ENCODE peak calls at places on chromosomes 4 and X, in eight cellular contexts. W is uterus; Y is adipocyte; F is body of pancreas; L is neuronal stem cell; C is endothelial cell of umbilical vein; S is CD8-positive, alpha-beta memory T cell; X is BE2C. R is an unnamed sample.
A peak's percentile ranks its signal among the peaks of the same experiment; 100 is the strongest.

GRCh38 chrX:130110379-130111219 is at the start of gene ELF4:
- DNase-seq in F (peak; percentile 47), X (peak; percentile 21), C (no peak), L (no peak), W (peak; percentile 56), S (peak; percentile 48), Y (peak; percentile 73), R (peak; percentile 81)

GRCh38 chr4:128572778-128573241 is 236.7 kb upstream of the JADE1 start:
- DNase-seq in X (no peak), C (peak; percentile 80), W (no peak), Y (no peak), F (no peak), S (no peak), L (no peak), R (no peak)

GRCh38 chr4:152072001-152072485 is 311.2 kb upstream of the GATB start:
- DNase-seq in C (no peak), Y (no peak), F (no peak), W (no peak), S (no peak), L (no peak), X (no peak), R (no peak)

GRCh38 chrX:24498975-24499374 is 33.9 kb downstream of the PDK3 start:
- DNase-seq in L (no peak), S (peak; percentile 28), F (no peak), W (no peak), Y (peak; percentile 54), C (peak; percentile 21), X (no peak), R (no peak)

GRCh38 chr4:151537726-151538125 is 128.8 kb downstream of the FHIP1A start:
- DNase-seq in C (no peak), Y (peak; percentile 91), L (no peak), X (no peak), W (no peak), S (no peak), F (no peak), R (no peak)

GRCh38 chrX:25083661-25084060 is 67.9 kb upstream of the ARX start:
- DNase-seq in S (no peak), X (no peak), L (no peak), F (no peak), W (no peak), C (no peak), Y (no peak), R (no peak)

GRCh38 chr4:168197926-168198325 is 105.6 kb downstream of the ANXA10 start:
- DNase-seq in Y (no peak), F (no peak), X (no peak), L (no peak), S (no peak), C (peak; percentile 14), W (no peak), R (no peak)

GRCh38 chr4:22356996-22357596 is 158.8 kb downstream of the ADGRA3 start:
- DNase-seq in Y (peak; percentile 63), S (peak; percentile 1), L (no peak), F (no peak), X (no peak), C (peak; percentile 4), W (no peak), R (no peak)

GRCh38 chrX:21738145-21738949 is 19.6 kb downstream of the SMPX start:
- DNase-seq in Y (no peak), L (peak; percentile 18), S (no peak), F (no peak), X (no peak), C (no peak), W (no peak), R (no peak)

GRCh38 chr4:166538491-166539005 is 665.5 kb downstream of the TLL1 start:
- DNase-seq in Y (no peak), F (no peak), C (no peak), S (no peak), L (no peak), W (no peak), X (no peak), R (no peak)

GRCh38 chr4:70651864-70652506 is 14.3 kb downstream of the JCHAIN start:
- DNase-seq in F (no peak), X (no peak), W (no peak), C (peak; percentile 55), L (peak; percentile 1), S (peak; percentile 37), Y (peak; percentile 75), R (peak; percentile 37)

GRCh38 chr4:105967058-105967658 is 71.9 kb downstream of the NPNT start:
- DNase-seq in F (no peak), X (peak; percentile 21), C (no peak), L (no peak), W (no peak), S (no peak), Y (no peak), R (no peak)

GRCh38 chr4:105969575-105969974 is 74.3 kb downstream of the NPNT start:
- DNase-seq in Y (no peak), W (no peak), S (no peak), F (no peak), C (no peak), L (no peak), X (no peak), R (no peak)

GRCh38 chr4:105972946-105973621 is 77.8 kb downstream of the NPNT start:
- DNase-seq in F (no peak), L (no peak), Y (no peak), S (no peak), W (no peak), C (no peak), X (no peak), R (no peak)

GRCh38 chr4:105971032-105971431 is 75.8 kb downstream of the NPNT start:
- DNase-seq in X (no peak), W (no peak), Y (no peak), S (no peak), C (no peak), L (no peak), F (no peak), R (no peak)

DNA sequence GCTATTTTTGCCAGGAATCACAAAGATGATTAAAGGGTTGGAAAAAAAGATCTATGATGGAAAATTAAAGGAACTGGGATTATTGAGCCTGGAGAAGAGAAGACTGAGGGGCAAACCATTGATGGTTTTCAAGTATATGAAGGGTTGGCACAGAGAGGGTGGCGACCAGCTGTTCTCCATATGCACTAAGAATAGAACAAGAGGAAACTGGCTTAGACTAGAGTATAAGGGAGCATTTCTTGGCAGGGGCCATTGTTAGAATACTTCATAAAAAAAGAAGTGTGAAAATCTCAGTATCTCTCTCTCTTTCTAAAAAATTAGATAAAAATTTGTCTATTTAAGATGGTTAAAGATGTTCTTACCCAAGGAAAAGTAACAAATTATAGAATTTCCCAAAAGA is 75.1 kb downstream of the NPNT start:
- DNase-seq in F (no peak), C (no peak), S (no peak), X (no peak), L (no peak), W (no peak), Y (no peak), R (no peak)
- H3K4me1 ChIP-seq in F (peaks cover 9% of the 10 kb centered on the region), C (no peaks in the 10 kb centered on the region), S (no peaks in the 10 kb centered on the region), X (no peaks in the 10 kb centered on the region), L (peaks cover 6% of the 10 kb centered on the region), W (no peaks in the 10 kb centered on the region), Y (peaks cover 25% of the 10 kb centered on the region), R (peaks cover 7% of the 10 kb centered on the region)

DNA sequence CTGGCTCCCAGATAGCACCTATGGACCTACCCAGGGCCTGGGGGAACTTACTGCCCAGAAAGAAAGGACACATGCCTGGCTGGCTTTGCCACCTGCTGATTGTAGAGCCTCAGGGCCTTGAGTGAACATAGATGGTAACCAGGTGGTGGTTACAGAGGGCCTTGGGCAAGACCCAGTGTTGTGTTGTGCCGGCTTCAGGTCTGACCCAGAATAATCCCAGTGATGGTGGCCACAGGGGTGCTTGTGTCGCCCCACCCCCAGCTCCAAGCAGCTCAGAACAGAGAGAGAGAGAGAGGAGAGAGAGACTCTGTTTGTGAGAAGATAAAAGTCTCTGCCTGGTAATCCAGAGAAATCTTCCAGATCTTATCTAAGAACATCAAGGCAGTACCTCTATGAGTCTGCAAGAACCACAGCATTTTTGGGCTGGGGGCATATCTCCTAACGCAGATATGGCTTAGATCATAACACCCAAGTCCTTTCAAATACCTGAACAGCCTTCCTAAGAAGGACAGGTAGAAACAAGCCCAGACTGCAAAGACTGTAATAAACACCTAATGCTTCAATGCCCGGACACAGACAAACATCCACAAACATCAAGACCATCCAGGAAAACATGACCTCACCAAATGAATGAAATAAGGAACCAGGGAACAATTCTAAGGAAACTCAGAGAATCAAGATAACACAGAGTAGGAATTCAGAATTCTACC is 16.3 kb upstream of the RP2 start:
- DNase-seq in C (no peak), W (no peak), Y (no peak), X (no peak), L (no peak), S (no peak), F (no peak), R (no peak)
- H3K4me3 ChIP-seq in C (no peak overlapping the region), W (no peak overlapping the region), Y (no peak overlapping the region), X (no peak overlapping the region), L (no peak overlapping the region), S (no peak overlapping the region), F (no peak overlapping the region), R (no peak overlapping the region)

GRCh38 chr4:102439835-102440234 is 61.3 kb upstream of the NFKB1 start:
- DNase-seq in W (no peak), Y (peak; percentile 85), C (peak; percentile 11), F (peak; percentile 5), L (no peak), S (no peak), X (peak; percentile 20), R (no peak)
- H3K4me1 ChIP-seq in W (no peaks in the 10 kb centered on the region), Y (peaks cover 24% of the 10 kb centered on the region), C (no peaks in the 10 kb centered on the region), F (peaks cover 29% of the 10 kb centered on the region), L (peaks cover 4% of the 10 kb centered on the region), S (no peaks in the 10 kb centered on the region), X (no peaks in the 10 kb centered on the region), R (peaks cover 19% of the 10 kb centered on the region)

GRCh38 chr4:121554377-121554776 is 142.4 kb downstream of the ANXA5 start:
- DNase-seq in C (no peak), F (no peak), S (no peak), L (no peak), W (no peak), X (no peak), Y (peak; percentile 77), R (no peak)
- H3K4me3 ChIP-seq in C (no peak overlapping the region), F (no peak overlapping the region), S (no peak overlapping the region), L (no peak overlapping the region), W (no peak overlapping the region), X (no peak overlapping the region), Y (no peak overlapping the region), R (no peak overlapping the region)

DNA sequence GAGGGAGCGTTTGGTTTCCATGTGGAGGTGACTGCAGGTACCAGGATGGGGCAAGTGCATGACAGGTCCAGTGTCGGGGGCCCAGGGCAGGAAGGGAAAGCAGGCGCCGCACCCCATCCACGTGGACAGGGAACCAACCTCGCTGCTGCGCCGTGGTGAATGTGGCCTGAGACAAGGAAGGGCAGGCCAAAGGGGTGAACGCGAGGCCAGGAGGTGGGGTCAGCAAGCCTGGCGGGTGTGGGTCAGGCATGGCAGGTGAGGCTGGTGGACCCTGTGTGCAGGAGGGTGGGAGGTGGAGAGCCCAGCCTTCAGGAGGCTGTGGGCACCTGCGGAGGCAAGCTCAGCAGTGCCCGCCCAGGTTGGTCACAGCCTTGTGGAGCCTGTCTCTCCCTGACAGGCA is 14.7 kb downstream of the SH3BP2 start:
- DNase-seq in Y (no peak), W (no peak), L (no peak), F (no peak), X (no peak), S (no peak), C (no peak), R (no peak)
- H3K4me1 ChIP-seq in Y (peaks cover 67% of the 10 kb centered on the region), W (peaks cover 7% of the 10 kb centered on the region), L (peaks cover 20% of the 10 kb centered on the region), F (peaks cover 35% of the 10 kb centered on the region), X (peaks cover 9% of the 10 kb centered on the region), S (peaks cover 14% of the 10 kb centered on the region), C (peaks cover 34% of the 10 kb centered on the region), R (peaks cover 4% of the 10 kb centered on the region)

GRCh38 chrX:140092121-140092520 is 126.8 kb upstream of the CXorf66 start:
- DNase-seq in S (no peak), X (no peak), W (no peak), F (no peak), Y (no peak), C (no peak), L (no peak), R (no peak)
- H3K4me3 ChIP-seq in S (no peak overlapping the region), X (no peak overlapping the region), W (no peak overlapping the region), F (no peak overlapping the region), Y (no peak overlapping the region), C (no peak overlapping the region), L (no peak overlapping the region), R (no peak overlapping the region)